ENCODE peak calls at places on chromosomes 13 and 19, in six cellular contexts. One of them, this sample, is unnamed. For H3K36me3, the result is how much of the 10 kb centered on the place peaks cover.

GRCh38 chr13:106133025-106133424 is 402.4 kb downstream of the EFNB2 start:
- DNase-seq in stomach: no peak
- DNase-seq in uterus: no peak
- DNase-seq in brain microvascular endothelial cell: peak
- DNase-seq in CD4-positive, CD25-positive, alpha-beta regulatory T cell: no peak
- DNase-seq in MM.1S: no peak
- DNase-seq in this sample: no peak

GRCh38 chr19:42057856-42058255 is 12.2 kb downstream of the GRIK5 start:
- DNase-seq in stomach: no peak
- DNase-seq in uterus: no peak
- DNase-seq in brain microvascular endothelial cell: no peak
- DNase-seq in CD4-positive, CD25-positive, alpha-beta regulatory T cell: no peak
- DNase-seq in MM.1S: no peak
- DNase-seq in this sample: no peak

GRCh38 chr19:3982701-3983541 is 2.3 kb downstream of the EEF2 start:
- DNase-seq in stomach: no peak
- DNase-seq in uterus: no peak
- DNase-seq in brain microvascular endothelial cell: no peak
- DNase-seq in CD4-positive, CD25-positive, alpha-beta regulatory T cell: no peak
- DNase-seq in MM.1S: no peak
- DNase-seq in this sample: no peak

GRCh38 chr19:1009043-1009975 is 9.1 kb downstream of the GRIN3B start:
- DNase-seq in stomach: no peak
- DNase-seq in uterus: peak
- DNase-seq in brain microvascular endothelial cell: no peak
- DNase-seq in CD4-positive, CD25-positive, alpha-beta regulatory T cell: no peak
- DNase-seq in MM.1S: no peak
- DNase-seq in this sample: no peak

GRCh38 chr19:49786432-49786831 is 19.6 kb downstream of the AP2A1 start:
- DNase-seq in stomach: no peak
- DNase-seq in uterus: peak
- DNase-seq in brain microvascular endothelial cell: peak
- DNase-seq in CD4-positive, CD25-positive, alpha-beta regulatory T cell: no peak
- DNase-seq in MM.1S: no peak
- DNase-seq in this sample: peak

GRCh38 chr13:102197193-102197592 is 204.7 kb downstream of the FGF14 start:
- DNase-seq in stomach: no peak
- DNase-seq in uterus: no peak
- DNase-seq in brain microvascular endothelial cell: no peak
- DNase-seq in CD4-positive, CD25-positive, alpha-beta regulatory T cell: no peak
- DNase-seq in MM.1S: no peak
- DNase-seq in this sample: no peak

GRCh38 chr13:46396341-46396740 is 9.3 kb upstream of the RUBCNL start:
- DNase-seq in stomach: no peak
- DNase-seq in uterus: no peak
- DNase-seq in brain microvascular endothelial cell: no peak
- DNase-seq in CD4-positive, CD25-positive, alpha-beta regulatory T cell: no peak
- DNase-seq in MM.1S: no peak
- DNase-seq in this sample: no peak

GRCh38 chr19:55600336-55601028 is 394 bp downstream of the ZNF524 start:
- DNase-seq in stomach: no peak
- DNase-seq in uterus: peak
- DNase-seq in brain microvascular endothelial cell: no peak
- DNase-seq in CD4-positive, CD25-positive, alpha-beta regulatory T cell: no peak
- DNase-seq in MM.1S: no peak
- DNase-seq in this sample: no peak

GRCh38 chr13:29706923-29707322 is 111.4 kb upstream of the SLC7A1 start:
- DNase-seq in stomach: no peak
- DNase-seq in uterus: no peak
- DNase-seq in brain microvascular endothelial cell: no peak
- DNase-seq in CD4-positive, CD25-positive, alpha-beta regulatory T cell: no peak
- DNase-seq in MM.1S: no peak
- DNase-seq in this sample: no peak

GRCh38 chr19:34126966-34127365 is 45.3 kb upstream of the LSM14A start:
- DNase-seq in stomach: no peak
- DNase-seq in uterus: no peak
- DNase-seq in brain microvascular endothelial cell: no peak
- DNase-seq in CD4-positive, CD25-positive, alpha-beta regulatory T cell: no peak
- DNase-seq in MM.1S: no peak
- DNase-seq in this sample: no peak

GRCh38 chr13:97259787-97260641 is 37.9 kb downstream of the MBNL2 start:
- DNase-seq in stomach: no peak
- DNase-seq in uterus: no peak
- DNase-seq in brain microvascular endothelial cell: peak
- DNase-seq in CD4-positive, CD25-positive, alpha-beta regulatory T cell: no peak
- DNase-seq in MM.1S: no peak
- DNase-seq in this sample: peak

GRCh38 chr19:10819124-10820060 is 16.6 kb downstream of the TMED1 start:
- DNase-seq in stomach: peak
- DNase-seq in uterus: no peak
- DNase-seq in brain microvascular endothelial cell: no peak
- DNase-seq in CD4-positive, CD25-positive, alpha-beta regulatory T cell: no peak
- DNase-seq in MM.1S: no peak
- DNase-seq in this sample: no peak

GRCh38 chr13:46342538-46342937 is 44.5 kb downstream of the RUBCNL start:
- DNase-seq in stomach: no peak
- DNase-seq in uterus: no peak
- DNase-seq in brain microvascular endothelial cell: no peak
- DNase-seq in CD4-positive, CD25-positive, alpha-beta regulatory T cell: no peak
- DNase-seq in MM.1S: no peak
- DNase-seq in this sample: no peak

GRCh38 chr19:41936416-41936850 is 8.2 kb upstream of the ERFL start:
- DNase-seq in stomach: no peak
- DNase-seq in uterus: no peak
- DNase-seq in brain microvascular endothelial cell: no peak
- DNase-seq in CD4-positive, CD25-positive, alpha-beta regulatory T cell: no peak
- DNase-seq in MM.1S: no peak
- DNase-seq in this sample: no peak

GRCh38 chr19:46350758-46351159 is 3.9 kb downstream of the PPP5C start:
- DNase-seq in stomach: no peak
- DNase-seq in uterus: no peak
- DNase-seq in brain microvascular endothelial cell: no peak
- DNase-seq in CD4-positive, CD25-positive, alpha-beta regulatory T cell: no peak
- DNase-seq in MM.1S: no peak
- DNase-seq in this sample: no peak

GRCh38 chr13:37476874-37477273 is 121.7 kb downstream of the POSTN start:
- DNase-seq in stomach: no peak
- DNase-seq in uterus: no peak
- DNase-seq in brain microvascular endothelial cell: peak
- DNase-seq in CD4-positive, CD25-positive, alpha-beta regulatory T cell: no peak
- DNase-seq in MM.1S: no peak
- DNase-seq in this sample: no peak

GRCh38 chr19:38264486-38265212 is at the start of gene SPINT2:
- DNase-seq in stomach: no peak
- DNase-seq in uterus: no peak
- DNase-seq in brain microvascular endothelial cell: no peak
- DNase-seq in CD4-positive, CD25-positive, alpha-beta regulatory T cell: no peak
- DNase-seq in MM.1S: peak
- DNase-seq in this sample: no peak

DNA sequence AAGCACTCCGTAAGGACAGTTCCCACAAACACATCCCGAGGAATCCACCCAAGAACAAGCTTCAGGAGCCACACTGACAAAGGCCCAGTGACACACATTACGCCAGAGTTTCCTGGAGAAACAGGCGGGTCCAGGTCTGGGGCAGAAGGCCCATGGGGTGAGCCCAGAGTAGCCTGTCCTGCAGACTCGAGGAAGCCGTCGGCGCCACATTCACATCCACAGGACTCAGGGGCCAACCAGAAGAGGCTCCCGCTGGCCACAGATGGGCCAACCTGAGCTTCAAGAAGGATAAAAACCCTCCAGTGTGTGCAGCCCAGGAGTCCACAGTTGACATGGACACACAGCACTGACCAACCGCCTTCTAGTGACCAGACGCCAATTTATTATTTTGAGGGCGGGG is 31.3 kb downstream of the GRTP1 start:
- DNase-seq in stomach: no peak
- DNase-seq in uterus: no peak
- DNase-seq in brain microvascular endothelial cell: no peak
- DNase-seq in CD4-positive, CD25-positive, alpha-beta regulatory T cell: no peak
- DNase-seq in MM.1S: no peak
- DNase-seq in this sample: no peak
- H3K36me3 ChIP-seq in stomach: under half
- H3K36me3 ChIP-seq in uterus: under half
- H3K36me3 ChIP-seq in brain microvascular endothelial cell: under half
- H3K36me3 ChIP-seq in CD4-positive, CD25-positive, alpha-beta regulatory T cell: under half
- H3K36me3 ChIP-seq in MM.1S: under half
- H3K36me3 ChIP-seq in this sample: under half

DNA sequence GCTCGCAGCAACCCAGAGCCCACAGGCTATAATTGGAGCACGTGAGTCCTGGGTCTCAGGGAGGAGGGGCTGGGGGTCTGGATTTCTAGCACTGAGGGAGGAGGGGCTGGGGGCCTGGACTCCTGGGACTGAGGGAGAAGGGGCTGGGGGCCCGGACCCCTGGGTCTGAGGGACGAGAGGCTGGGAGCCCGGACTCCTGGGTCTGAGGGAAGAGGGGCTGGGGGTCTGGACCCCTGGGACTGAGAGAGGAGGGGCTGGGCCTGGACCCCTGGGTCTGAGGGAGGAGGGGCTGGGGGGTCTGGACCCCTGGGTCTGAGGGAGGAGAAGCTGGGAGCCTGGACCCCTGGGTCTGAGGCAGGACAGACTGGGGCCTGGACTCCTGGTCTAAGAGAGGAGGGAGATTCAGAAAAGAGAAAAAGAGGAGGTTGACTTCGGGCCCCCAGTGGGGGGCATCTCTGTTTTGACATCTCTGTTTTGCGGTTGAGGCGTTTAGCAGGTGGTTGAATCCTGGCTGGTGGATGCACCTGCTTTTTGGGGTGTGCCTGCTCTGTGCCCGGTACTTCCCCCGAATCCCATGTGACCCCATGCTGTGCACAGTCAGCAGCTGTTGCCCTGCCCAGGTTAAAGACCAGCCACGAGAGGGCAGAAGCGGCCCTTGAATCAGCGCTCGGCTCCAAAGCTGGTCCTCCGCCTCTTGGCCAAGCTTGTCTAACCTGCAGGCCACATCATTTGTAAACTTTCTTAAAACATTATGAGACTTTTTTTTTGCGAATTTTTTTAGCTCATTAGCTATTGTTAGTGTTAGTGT is 10.5 kb downstream of the PVR start:
- DNase-seq in stomach: peak
- DNase-seq in uterus: peak
- DNase-seq in brain microvascular endothelial cell: peak
- DNase-seq in CD4-positive, CD25-positive, alpha-beta regulatory T cell: peak
- DNase-seq in MM.1S: peak
- DNase-seq in this sample: peak
- H3K36me3 ChIP-seq in stomach: half or more
- H3K36me3 ChIP-seq in uterus: under half
- H3K36me3 ChIP-seq in brain microvascular endothelial cell: half or more
- H3K36me3 ChIP-seq in CD4-positive, CD25-positive, alpha-beta regulatory T cell: under half
- H3K36me3 ChIP-seq in MM.1S: under half
- H3K36me3 ChIP-seq in this sample: under half

DNA sequence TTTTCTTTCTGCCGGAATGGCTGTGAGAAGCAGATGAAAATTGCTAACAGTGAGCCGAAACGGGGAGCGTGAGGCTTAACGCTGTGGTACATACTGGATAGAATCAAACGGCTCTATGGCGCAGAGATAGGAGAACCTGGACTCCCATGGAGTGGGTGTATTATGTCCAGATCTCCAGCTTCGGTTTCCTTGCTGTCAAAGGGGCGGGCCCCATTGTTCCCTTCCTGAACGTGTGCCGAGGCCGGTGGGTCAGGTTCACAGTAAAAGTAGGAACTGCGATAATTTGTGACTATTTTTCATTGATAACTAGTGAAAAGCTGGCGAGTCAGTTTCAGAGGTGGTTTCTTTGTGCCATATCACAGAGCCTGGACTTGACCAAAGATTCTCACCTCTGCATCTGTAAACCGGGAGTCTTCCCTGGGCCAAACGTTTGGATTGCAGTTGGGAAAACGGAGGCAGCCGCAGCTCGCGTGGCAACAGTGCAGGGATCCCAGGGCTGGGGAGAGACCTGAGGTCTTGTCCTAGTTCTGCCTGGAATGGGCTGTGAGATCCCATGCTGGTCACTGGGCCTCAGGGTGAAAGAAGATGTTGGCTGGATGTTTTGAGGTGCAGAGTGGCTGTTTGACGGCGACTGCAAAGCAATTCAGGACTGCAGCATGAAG is 752 bp downstream of the RPL18A start:
- DNase-seq in stomach: no peak
- DNase-seq in uterus: no peak
- DNase-seq in brain microvascular endothelial cell: no peak
- DNase-seq in CD4-positive, CD25-positive, alpha-beta regulatory T cell: no peak
- DNase-seq in MM.1S: no peak
- DNase-seq in this sample: no peak
- H3K36me3 ChIP-seq in stomach: under half
- H3K36me3 ChIP-seq in uterus: under half
- H3K36me3 ChIP-seq in brain microvascular endothelial cell: half or more
- H3K36me3 ChIP-seq in CD4-positive, CD25-positive, alpha-beta regulatory T cell: under half
- H3K36me3 ChIP-seq in MM.1S: under half
- H3K36me3 ChIP-seq in this sample: under half

GRCh38 chr19:19490247-19490968 is 24.9 kb downstream of the TSSK6 start:
- DNase-seq in stomach: peak
- DNase-seq in uterus: peak
- DNase-seq in brain microvascular endothelial cell: peak
- DNase-seq in CD4-positive, CD25-positive, alpha-beta regulatory T cell: peak
- DNase-seq in MM.1S: peak
- DNase-seq in this sample: peak

GRCh38 chr19:19492026-19492610 is 23.2 kb downstream of the TSSK6 start:
- DNase-seq in stomach: no peak
- DNase-seq in uterus: no peak
- DNase-seq in brain microvascular endothelial cell: no peak
- DNase-seq in CD4-positive, CD25-positive, alpha-beta regulatory T cell: no peak
- DNase-seq in MM.1S: no peak
- DNase-seq in this sample: peak

GRCh38 chr19:19495614-19496603 is 19.4 kb downstream of the TSSK6 start:
- DNase-seq in stomach: no peak
- DNase-seq in uterus: no peak
- DNase-seq in brain microvascular endothelial cell: no peak
- DNase-seq in CD4-positive, CD25-positive, alpha-beta regulatory T cell: no peak
- DNase-seq in MM.1S: no peak
- DNase-seq in this sample: no peak

GRCh38 chr19:19491321-19492025 is 23.9 kb downstream of the TSSK6 start:
- DNase-seq in stomach: no peak
- DNase-seq in uterus: no peak
- DNase-seq in brain microvascular endothelial cell: no peak
- DNase-seq in CD4-positive, CD25-positive, alpha-beta regulatory T cell: no peak
- DNase-seq in MM.1S: no peak
- DNase-seq in this sample: peak

DNA sequence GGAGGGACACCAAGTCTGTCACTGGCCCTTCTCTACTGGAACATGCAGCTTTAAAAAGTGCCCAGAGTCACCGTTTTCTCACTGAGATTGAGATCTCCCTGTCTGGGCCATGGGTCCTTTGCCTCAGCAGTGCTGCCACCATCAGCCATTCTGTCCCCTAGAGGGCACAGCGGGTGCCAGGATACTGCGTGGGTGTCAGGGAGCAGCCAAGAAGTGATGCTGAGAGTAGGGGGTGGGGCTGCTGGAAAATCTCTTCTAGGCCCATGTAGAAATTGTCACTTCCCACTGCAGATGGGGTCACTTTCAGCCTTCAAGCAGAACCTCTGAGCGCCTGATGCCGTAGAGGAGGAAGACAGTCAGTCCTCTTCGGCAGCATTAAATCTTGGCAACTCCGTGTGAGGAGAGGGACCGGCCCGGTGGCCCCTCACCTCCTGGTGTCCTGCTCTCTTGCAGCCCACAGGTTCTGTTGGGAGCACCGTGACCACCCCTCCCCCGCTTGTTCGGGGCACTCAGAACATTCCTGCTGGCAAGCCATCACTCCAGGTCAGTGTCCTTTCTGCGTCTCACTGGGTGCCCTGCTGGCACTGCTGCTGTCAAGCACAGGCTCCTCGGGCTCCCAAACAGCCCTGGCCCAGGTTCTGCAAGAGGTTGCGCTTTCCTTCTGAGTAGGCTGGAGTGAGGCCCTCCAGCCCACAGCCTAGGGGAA is 21.4 kb downstream of the TSSK6 start:
- DNase-seq in stomach: no peak
- DNase-seq in uterus: no peak
- DNase-seq in brain microvascular endothelial cell: no peak
- DNase-seq in CD4-positive, CD25-positive, alpha-beta regulatory T cell: no peak
- DNase-seq in MM.1S: no peak
- DNase-seq in this sample: no peak
- H3K36me3 ChIP-seq in stomach: under half
- H3K36me3 ChIP-seq in uterus: under half
- H3K36me3 ChIP-seq in brain microvascular endothelial cell: under half
- H3K36me3 ChIP-seq in CD4-positive, CD25-positive, alpha-beta regulatory T cell: half or more
- H3K36me3 ChIP-seq in MM.1S: under half
- H3K36me3 ChIP-seq in this sample: under half

This sample was measured in adrenal gland.